ENCODE peak calls at places on chromosomes 3 and 15, in eight cellular contexts. G is NCI-H1092, I is HTR-8/SVneo, C is substantia nigra, W is memory B cell, L is ELR, F is right cardiac atrium, R is glutamatergic neuron. S is an unnamed sample.

GRCh38 chr3:183537295-183537730 is 18.2 kb downstream of the KLHL6 start:
- DNase-seq in R (no peak), W (no peak), C (no peak), I (no peak), L (peak; percentile 27), G (no peak), F (no peak), S (no peak)

GRCh38 chr15:101115318-101115886 is 136.4 kb downstream of the CHSY1 start:
- DNase-seq in C (no peak), W (no peak), R (no peak), I (no peak), F (no peak), L (no peak), G (no peak), S (no peak)

GRCh38 chr3:10962481-10963036 is 30.0 kb upstream of the SLC6A1 start:
- DNase-seq in I (no peak), F (no peak), G (peak; percentile 62), R (no peak), L (no peak), C (no peak), W (no peak), S (no peak)

GRCh38 chr15:92273286-92273685 is 120.4 kb upstream of the ST8SIA2 start:
- DNase-seq in F (no peak), G (no peak), L (no peak), R (no peak), W (no peak), C (no peak), I (no peak), S (no peak)

GRCh38 chr3:23942546-23942945 is 2.5 kb upstream of the NR1D2 start:
- DNase-seq in I (no peak), C (no peak), R (no peak), G (no peak), F (no peak), L (no peak), W (no peak), S (no peak)

GRCh38 chr3:52572221-52572620 is 35.8 kb downstream of the UQCC5 start:
- DNase-seq in F (no peak), G (no peak), C (no peak), R (no peak), L (no peak), I (no peak), W (no peak), S (no peak)

GRCh38 chr3:29427266-29428103 is 146.6 kb downstream of the RBMS3 start:
- DNase-seq in G (no peak), F (no peak), C (no peak), R (no peak), W (no peak), L (no peak), I (no peak), S (no peak)

GRCh38 chr15:88656760-88657221 is 18.0 kb downstream of the ISG20 start:
- DNase-seq in L (no peak), R (no peak), G (no peak), F (no peak), I (no peak), W (peak; percentile 73), C (no peak), S (no peak)

GRCh38 chr15:29821416-29822099 is 710 bp downstream of the TJP1 start:
- DNase-seq in I (peak; percentile 60), L (peak; percentile 90), F (peak; percentile 87), W (no peak), G (peak; percentile 30), R (peak; percentile 75), C (peak; percentile 31), S (peak; percentile 22)

GRCh38 chr3:59717679-59718205 is 667.9 kb upstream of the CFAP20DC start:
- DNase-seq in C (no peak), L (no peak), R (no peak), G (no peak), I (no peak), F (no peak), W (no peak), S (no peak)

GRCh38 chr3:182644800-182645433 is 148.4 kb upstream of the ATP11B start:
- DNase-seq in R (no peak), I (no peak), G (no peak), C (no peak), L (no peak), F (no peak), W (no peak), S (no peak)

GRCh38 chr3:44509985-44510360 is 32.5 kb upstream of the ZNF445 start:
- DNase-seq in F (no peak), R (no peak), C (no peak), W (no peak), G (no peak), I (no peak), L (peak; percentile 16), S (no peak)

GRCh38 chr3:156433138-156433537 is 121.8 kb downstream of the SSR3 start:
- DNase-seq in G (no peak), L (peak; percentile 81), I (no peak), F (no peak), C (no peak), R (no peak), W (no peak), S (no peak)

GRCh38 chr15:48800811-48801460 is 9.9 kb downstream of the CEP152 start:
- DNase-seq in I (no peak), G (no peak), C (no peak), L (peak; percentile 53), R (no peak), F (no peak), W (no peak), S (no peak)

GRCh38 chr15:93973287-93973686 is 258.1 kb upstream of the MCTP2 start:
- DNase-seq in G (no peak), W (no peak), I (no peak), C (no peak), R (no peak), F (no peak), L (no peak), S (no peak)

GRCh38 chr3:102979682-102980378 is 545.0 kb downstream of the ZPLD1 start:
- DNase-seq in F (peak; percentile 88), I (peak; percentile 10), G (no peak), W (no peak), R (no peak), C (no peak), L (peak; percentile 95), S (no peak)

GRCh38 chr3:146166450-146167222 is 5.7 kb upstream of the PLOD2 start:
- DNase-seq in F (no peak), G (no peak), W (no peak), I (peak; percentile 39), R (no peak), C (no peak), L (peak; percentile 93), S (no peak)

GRCh38 chr3:66498718-66499611 is 1.9 kb downstream of the LRIG1 start:
- DNase-seq in C (no peak), F (peak; percentile 58), G (no peak), W (no peak), L (no peak), R (no peak), I (no peak), S (no peak)

GRCh38 chr3:184598220-184598927 is 36.8 kb downstream of the EPHB3 start:
- DNase-seq in F (peak; percentile 33), R (no peak), I (no peak), G (no peak), W (no peak), L (no peak), C (no peak), S (no peak)

GRCh38 chr3:184290331-184290730 is 8.7 kb upstream of the PSMD2 start:
- DNase-seq in W (no peak), G (no peak), L (no peak), I (no peak), R (no peak), C (no peak), F (no peak), S (no peak)

GRCh38 chr3:114714237-114714636 is 420.4 kb downstream of the TIGIT start:
- DNase-seq in W (no peak), C (no peak), L (no peak), I (no peak), F (no peak), R (no peak), G (no peak), S (no peak)

GRCh38 chr3:194607592-194608386 is 25.4 kb downstream of the TMEM44 start:
- DNase-seq in W (no peak), F (no peak), L (no peak), R (no peak), G (no peak), C (no peak), I (no peak), S (no peak)

GRCh38 chr3:149368850-149369497 is 8.5 kb downstream of the TM4SF1 start:
- DNase-seq in L (peak; percentile 39), G (no peak), F (no peak), C (no peak), R (no peak), I (no peak), W (no peak), S (no peak)

GRCh38 chr3:28343144-28343543 is 5.4 kb upstream of the ZCWPW2 start:
- DNase-seq in G (no peak), L (no peak), I (no peak), C (no peak), R (no peak), W (no peak), F (no peak), S (no peak)

GRCh38 chr3:158106773-158107461 is 697 bp upstream of the SHOX2 start:
- DNase-seq in F (peak; percentile 53), I (no peak), R (peak; percentile 74), L (peak; percentile 59), W (no peak), G (no peak), C (no peak), S (no peak)

GRCh38 chr3:46853441-46854410 is 9.5 kb downstream of the MYL3 start:
- DNase-seq in C (no peak), R (peak; percentile 5), W (no peak), F (no peak), L (no peak), G (no peak), I (no peak), S (no peak)

GRCh38 chr3:150216041-150216811 is 191.9 kb upstream of the TSC22D2 start:
- DNase-seq in L (peak; percentile 72), G (peak; percentile 90), R (peak; percentile 33), F (peak; percentile 87), C (no peak), I (peak; percentile 83), W (no peak), S (no peak)

GRCh38 chr3:43345246-43345645 is 58.9 kb downstream of the SNRK start:
- DNase-seq in G (no peak), I (no peak), R (no peak), L (no peak), W (no peak), C (no peak), F (no peak), S (no peak)

GRCh38 chr3:177610677-177611654 is 413.7 kb upstream of the TBL1XR1 start:
- DNase-seq in G (peak; percentile 68), F (peak; percentile 54), R (no peak), L (no peak), W (no peak), I (no peak), C (no peak), S (peak; percentile 50)

S was measured in naive thymus-derived CD8-positive, alpha-beta T cell.